ENCODE peak calls at places on chromosome 11, in nine cellular contexts. E, U, K, M, G, C, S, Q and V are unnamed samples. For H3K27me3, the result is how much of the 10 kb centered on the place peaks cover.

GRCh38 chr11:109819410-109819809 is 273.8 kb upstream of the ZC3H12C start:
- DNase-seq in E (no peak), U (no peak), K (no peak), M (no peak), G (no peak), C (no peak), S (no peak), Q (no peak), V (no peak)

GRCh38 chr11:109424893-109425292 is 2.9 kb downstream of the C11orf87 start:
- DNase-seq in E (no peak), U (peak), K (peak), M (no peak), G (no peak), C (no peak), S (no peak), Q (peak), V (no peak)

GRCh38 chr11:71502871-71503435 is 24.1 kb upstream of the KRTAP5-7 start:
- DNase-seq in E (no peak), U (no peak), K (no peak), M (no peak), G (no peak), C (no peak), S (no peak), Q (no peak), V (no peak)

GRCh38 chr11:65329944-65330403 is 3.7 kb upstream of the DPF2 start:
- DNase-seq in E (peak), U (peak), K (peak), M (peak), G (peak), C (peak), S (peak), Q (peak), V (peak)

GRCh38 chr11:114340311-114341131 is 44.3 kb downstream of the NNMT start:
- DNase-seq in E (peak), U (peak), K (peak), M (peak), G (peak), C (peak), S (peak), Q (peak), V (peak)

GRCh38 chr11:44140805-44141204 is 45.3 kb downstream of the EXT2 start:
- DNase-seq in E (no peak), U (no peak), K (no peak), M (no peak), G (no peak), C (no peak), S (no peak), Q (no peak), V (no peak)

GRCh38 chr11:11788067-11788710 is 53.6 kb upstream of the USP47 start:
- DNase-seq in E (no peak), U (no peak), K (no peak), M (no peak), G (no peak), C (no peak), S (no peak), Q (no peak), V (peak)

GRCh38 chr11:128420943-128421342 is 166.4 kb downstream of the ETS1 start:
- DNase-seq in E (no peak), U (no peak), K (no peak), M (no peak), G (no peak), C (no peak), S (no peak), Q (no peak), V (no peak)

GRCh38 chr11:81278986-81279385 is 1454.7 kb downstream of the FAM181B start:
- DNase-seq in E (no peak), U (no peak), K (no peak), M (no peak), G (no peak), C (no peak), S (no peak), Q (no peak), V (no peak)

GRCh38 chr11:66333220-66333877 is 2.9 kb downstream of the RIN1 start:
- DNase-seq in E (no peak), U (no peak), K (no peak), M (no peak), G (no peak), C (no peak), S (peak), Q (no peak), V (no peak)
- H3K27me3 ChIP-seq in E (under half), U (under half), K (under half), M (under half), G (under half), C (under half), S (under half), Q (under half), V (under half)

GRCh38 chr11:96033569-96033968 is 109.7 kb upstream of the MTMR2 start:
- DNase-seq in E (no peak), U (no peak), K (no peak), M (no peak), G (no peak), C (no peak), S (no peak), Q (no peak), V (no peak)
- TF ChIP-seq EP300 in E (no peak), U (no peak), K (no peak), M (no peak), G (no peak), C (no peak), S (no peak), Q (no peak), V (no peak)

GRCh38 chr11:4766420-4767043 is 3.2 kb downstream of the OR51F1 start:
- DNase-seq in E (no peak), U (no peak), K (no peak), M (no peak), G (no peak), C (no peak), S (no peak), Q (no peak), V (no peak)

GRCh38 chr11:4763096-4763495 is 6.6 kb downstream of the OR51F1 start:
- DNase-seq in E (no peak), U (no peak), K (no peak), M (no peak), G (no peak), C (no peak), S (no peak), Q (no peak), V (no peak)
- H3K27me3 ChIP-seq in E (under half), U (under half), K (under half), M (under half), G (under half), C (under half), S (under half), Q (under half), V (under half)

DNA sequence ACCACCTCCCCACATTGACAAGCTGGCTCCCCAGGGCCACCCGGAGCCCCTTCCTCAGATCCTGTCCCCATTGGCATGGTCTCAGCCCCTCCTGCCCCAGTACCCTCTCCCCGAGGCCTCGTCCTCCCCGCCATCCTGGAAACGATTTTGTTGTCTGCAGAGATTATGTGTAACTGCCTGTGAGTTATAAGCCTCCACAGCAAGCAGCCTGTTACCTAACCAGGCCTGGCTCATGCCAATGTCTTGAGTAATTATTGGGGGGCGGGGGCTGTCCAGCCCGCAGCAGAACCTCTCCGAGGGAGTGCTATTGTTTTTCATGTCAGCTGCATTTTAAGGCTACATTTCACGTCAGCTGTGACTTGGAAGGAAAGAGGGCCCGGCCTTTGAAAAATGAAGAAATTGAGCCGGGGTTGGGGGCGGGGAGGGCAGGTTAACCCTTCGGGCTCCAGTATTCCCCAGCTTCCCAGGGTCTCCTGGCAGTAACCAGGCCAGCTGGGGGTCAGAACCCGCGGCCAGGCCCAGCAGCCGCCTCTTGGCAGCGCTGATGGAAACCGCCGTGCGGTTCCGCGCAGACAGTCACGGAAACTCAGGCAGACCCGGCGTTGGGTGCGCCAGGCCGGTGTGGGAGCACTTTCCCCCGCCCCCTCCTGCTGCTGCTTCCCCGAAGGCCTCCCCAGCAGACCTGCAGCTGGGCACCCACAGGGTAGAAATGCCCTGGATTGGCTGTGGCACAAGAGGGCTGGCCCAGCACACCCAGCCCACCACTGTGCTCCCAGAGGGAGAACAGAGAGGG is 59.5 kb downstream of the CDKN1C start:
- DNase-seq in E (peak), U (no peak), K (peak), M (peak), G (peak), C (peak), S (peak), Q (no peak), V (peak)
- TF ChIP-seq EP300 in E (no peak), U (no peak), K (no peak), M (peak), G (no peak), C (no peak), S (peak), Q (no peak), V (peak)

GRCh38 chr11:116545912-116546311 is 226.9 kb downstream of the BUD13 start:
- DNase-seq in E (no peak), U (no peak), K (no peak), M (no peak), G (no peak), C (no peak), S (peak), Q (no peak), V (no peak)
- H3K27me3 ChIP-seq in E (under half), U (under half), K (under half), M (under half), G (under half), C (under half), S (under half), Q (under half), V (under half)

GRCh38 chr11:10205928-10206327 is 88.1 kb downstream of the SBF2 start:
- DNase-seq in E (no peak), U (no peak), K (no peak), M (no peak), G (no peak), C (no peak), S (no peak), Q (no peak), V (no peak)

GRCh38 chr11:10204021-10204420 is 90.0 kb downstream of the SBF2 start:
- DNase-seq in E (no peak), U (no peak), K (no peak), M (no peak), G (no peak), C (no peak), S (no peak), Q (no peak), V (no peak)

GRCh38 chr11:10211470-10211869 is 82.5 kb downstream of the SBF2 start:
- DNase-seq in E (no peak), U (no peak), K (no peak), M (no peak), G (no peak), C (no peak), S (no peak), Q (no peak), V (no peak)

DNA sequence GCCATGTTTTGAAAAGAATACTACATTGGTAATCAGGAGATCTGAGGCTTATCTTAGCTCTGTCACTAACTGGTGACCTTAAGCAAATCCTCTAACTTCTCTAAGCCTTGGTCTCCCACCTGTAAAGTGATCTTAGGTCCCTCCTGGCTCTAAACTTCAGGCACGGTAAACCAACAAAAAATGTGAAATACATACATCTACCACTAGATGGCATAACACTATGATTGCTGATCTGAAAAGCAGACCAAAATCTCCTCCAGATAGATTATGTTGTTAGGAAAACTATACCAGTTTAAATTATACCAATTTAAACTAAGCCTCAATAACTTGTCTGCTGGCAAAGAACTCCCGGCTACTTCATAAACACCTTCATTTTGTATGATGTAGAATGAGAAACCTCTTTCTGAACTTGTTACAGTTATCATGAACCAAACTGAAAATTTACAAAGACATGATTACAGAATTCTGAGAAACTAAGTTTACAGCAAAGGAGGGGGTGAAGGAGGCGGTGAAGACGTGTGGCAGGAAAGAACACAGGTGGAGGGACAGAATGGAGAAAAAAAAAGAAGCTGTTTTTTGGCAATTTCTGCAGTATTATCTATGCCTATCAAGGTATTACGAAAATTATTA is 85.9 kb downstream of the SBF2 start:
- DNase-seq in E (no peak), U (peak), K (peak), M (no peak), G (no peak), C (no peak), S (no peak), Q (no peak), V (no peak)
- TF ChIP-seq EP300 in E (no peak), U (no peak), K (no peak), M (no peak), G (no peak), C (no peak), S (no peak), Q (no peak), V (no peak)

GRCh38 chr11:120867531-120867930 is 156.4 kb upstream of the TBCEL start:
- DNase-seq in E (no peak), U (no peak), K (no peak), M (no peak), G (no peak), C (no peak), S (no peak), Q (no peak), V (no peak)

GRCh38 chr11:120867988-120868387 is 155.9 kb upstream of the TBCEL start:
- DNase-seq in E (no peak), U (no peak), K (no peak), M (no peak), G (no peak), C (no peak), S (no peak), Q (no peak), V (no peak)

GRCh38 chr11:120867024-120867423 is 156.9 kb upstream of the TBCEL start:
- DNase-seq in E (no peak), U (no peak), K (no peak), M (no peak), G (no peak), C (no peak), S (no peak), Q (no peak), V (no peak)

GRCh38 chr11:120869516-120870011 is 154.3 kb upstream of the TBCEL start:
- DNase-seq in E (no peak), U (no peak), K (no peak), M (no peak), G (no peak), C (no peak), S (no peak), Q (no peak), V (no peak)

DNA sequence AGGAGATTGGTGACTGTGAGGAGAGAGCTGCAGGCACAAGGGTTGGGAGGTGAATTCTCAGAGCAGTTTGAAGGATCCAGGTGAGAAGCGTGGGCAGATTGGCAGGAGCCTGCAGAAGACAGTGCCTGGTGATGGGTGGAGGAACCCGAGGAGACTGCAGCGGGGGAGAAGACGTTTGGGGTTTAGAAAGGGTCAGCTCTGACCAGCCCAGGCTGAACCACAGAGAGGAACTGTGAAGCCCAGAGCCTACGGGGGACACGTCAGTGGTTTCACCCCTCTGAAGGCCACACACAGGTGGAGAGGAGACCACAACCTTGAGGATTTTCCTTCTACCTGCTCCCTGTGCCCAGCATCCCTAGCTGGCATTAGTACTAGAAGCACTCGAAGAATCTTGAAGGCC is 154.8 kb upstream of the TBCEL start:
- DNase-seq in E (no peak), U (no peak), K (no peak), M (no peak), G (no peak), C (no peak), S (no peak), Q (no peak), V (no peak)
- H3K27me3 ChIP-seq in E (under half), U (under half), K (under half), M (under half), G (under half), C (under half), S (under half), Q (under half), V (under half)

GRCh38 chr11:68911731-68912130 is 8.0 kb downstream of the IGHMBP2 start:
- DNase-seq in E (no peak), U (no peak), K (no peak), M (no peak), G (no peak), C (no peak), S (peak), Q (no peak), V (no peak)

GRCh38 chr11:68913188-68913587 is 9.5 kb downstream of the IGHMBP2 start:
- DNase-seq in E (no peak), U (no peak), K (no peak), M (no peak), G (no peak), C (no peak), S (no peak), Q (no peak), V (no peak)

GRCh38 chr11:68912254-68912653 is 8.6 kb downstream of the IGHMBP2 start:
- DNase-seq in E (no peak), U (no peak), K (no peak), M (no peak), G (no peak), C (no peak), S (no peak), Q (no peak), V (no peak)

GRCh38 chr11:68914761-68915160 is 11.1 kb downstream of the IGHMBP2 start:
- DNase-seq in E (no peak), U (no peak), K (no peak), M (no peak), G (no peak), C (no peak), S (peak), Q (no peak), V (no peak)

DNA sequence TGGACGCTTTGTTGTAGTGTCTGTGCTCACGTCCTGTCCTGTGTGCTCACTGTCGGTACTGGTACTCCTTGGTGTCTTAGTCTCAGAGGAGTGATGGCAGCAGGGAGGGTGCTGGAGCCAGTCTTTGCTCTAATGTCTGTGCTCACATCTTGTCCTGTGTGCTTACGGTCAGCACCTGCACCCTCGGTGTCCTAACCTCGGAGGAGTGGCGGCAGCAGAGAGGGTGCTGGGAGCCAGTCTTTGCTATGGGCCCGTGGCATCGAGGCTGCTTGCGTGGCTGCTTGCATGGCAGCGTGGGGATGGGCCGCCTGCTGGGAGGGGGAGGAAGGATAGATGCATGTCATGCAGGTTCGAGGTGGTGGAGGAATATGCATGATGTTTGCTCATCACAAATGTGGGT is 12.7 kb downstream of the IGHMBP2 start:
- DNase-seq in E (no peak), U (no peak), K (no peak), M (no peak), G (no peak), C (no peak), S (peak), Q (no peak), V (no peak)
- TF ChIP-seq EP300 in E (no peak), U (no peak), K (no peak), M (no peak), G (no peak), C (no peak), S (no peak), Q (no peak), V (no peak)